ENCODE peak calls at places on chromosome 1, in nine cellular contexts. S is natural killer cell; C is mucosa of gallbladder; A is suprapubic skin; P is GM23248; W is colonic mucosa; T is naive thymus-derived CD4-positive, alpha-beta T cell; U is A549; D is HEK293T. V is an unnamed sample.

GRCh38 chr1:22249928-22250680 is 107.2 kb upstream of the WNT4 start:
- DNase-seq in S (no peak), C (no peak), A (no peak), P (peak), W (no peak), T (no peak), U (no peak), D (no peak), V (no peak)

GRCh38 chr1:213790565-213790964 is 197.2 kb upstream of the PROX1 start:
- DNase-seq in S (no peak), C (no peak), A (no peak), P (no peak), W (no peak), T (no peak), U (no peak), D (no peak), V (no peak)

GRCh38 chr1:53552981-53553733 is 94.0 kb downstream of the DMRTB1 start:
- DNase-seq in S (no peak), C (no peak), A (peak), P (no peak), W (no peak), T (no peak), U (no peak), D (no peak), V (peak)

GRCh38 chr1:157852476-157852875 is 10.9 kb upstream of the CD5L start:
- DNase-seq in S (no peak), C (no peak), A (no peak), P (peak), W (no peak), T (no peak), U (no peak), D (no peak), V (no peak)

GRCh38 chr1:220906561-220907334 is 27.5 kb downstream of the HLX start:
- DNase-seq in S (no peak), C (no peak), A (no peak), P (peak), W (no peak), T (no peak), U (peak), D (no peak), V (no peak)

GRCh38 chr1:11180342-11180744 is 8.8 kb upstream of the ANGPTL7 start:
- DNase-seq in S (no peak), C (no peak), A (no peak), P (peak), W (no peak), T (no peak), U (no peak), D (no peak), V (no peak)

GRCh38 chr1:164787834-164788231 is 228.8 kb downstream of the PBX1 start:
- DNase-seq in S (no peak), C (no peak), A (no peak), P (no peak), W (no peak), T (no peak), U (no peak), D (no peak), V (no peak)

GRCh38 chr1:19432943-19433609 is 52.3 kb downstream of the CAPZB start:
- DNase-seq in S (no peak), C (no peak), A (no peak), P (peak), W (no peak), T (no peak), U (no peak), D (no peak), V (no peak)

GRCh38 chr1:187197685-187198084 is 368.9 kb downstream of the PLA2G4A start:
- DNase-seq in S (no peak), C (no peak), A (no peak), P (no peak), W (no peak), T (no peak), U (no peak), D (no peak), V (no peak)

GRCh38 chr1:17511188-17511587 is 28.3 kb upstream of the ARHGEF10L start:
- DNase-seq in S (no peak), C (no peak), A (no peak), P (no peak), W (no peak), T (no peak), U (no peak), D (no peak), V (no peak)

GRCh38 chr1:62492521-62492920 is 55.7 kb downstream of the USP1 start:
- DNase-seq in S (no peak), C (no peak), A (no peak), P (no peak), W (no peak), T (no peak), U (no peak), D (no peak), V (no peak)

GRCh38 chr1:47690341-47691244 is 252.7 kb downstream of the FOXD2 start:
- DNase-seq in S (no peak), C (no peak), A (peak), P (no peak), W (peak), T (no peak), U (no peak), D (no peak), V (no peak)